ENCODE peak calls at places on chromosome 19, in six cellular contexts. One of them, this sample, is unnamed.

GRCh38 chr19:5947435-5947834 is 30.5 kb downstream of the RANBP3 start:
- DNase-seq in activated B cell treated with CpG ODN at 0.5 μM for 24 hours: no peak
- DNase-seq in thoracic aorta: no peak
- DNase-seq in hypothalamus: peak; percentile 83
- DNase-seq in stimulated activated CD4-positive, alpha-beta T cell treated with anti-CD3 and anti-CD28 coated beads, Interleukin-2, amount 100 ng/mL, for 48 hours: no peak
- DNase-seq in sciatic nerve: peak; percentile 83
- DNase-seq in this sample: peak; percentile 64

GRCh38 chr19:52086481-52086880 is 9.1 kb downstream of the ZNF841 start:
- DNase-seq in activated B cell treated with CpG ODN at 0.5 μM for 24 hours: no peak
- DNase-seq in thoracic aorta: no peak
- DNase-seq in sciatic nerve: no peak
- DNase-seq in hypothalamus: no peak
- DNase-seq in stimulated activated CD4-positive, alpha-beta T cell treated with anti-CD3 and anti-CD28 coated beads, Interleukin-2, amount 100 ng/mL, for 48 hours: no peak
- DNase-seq in this sample: no peak

GRCh38 chr19:18357041-18357440 is 16.6 kb downstream of the PGPEP1 start:
- DNase-seq in thoracic aorta: no peak
- DNase-seq in hypothalamus: no peak
- DNase-seq in activated B cell treated with CpG ODN at 0.5 μM for 24 hours: no peak
- DNase-seq in stimulated activated CD4-positive, alpha-beta T cell treated with anti-CD3 and anti-CD28 coated beads, Interleukin-2, amount 100 ng/mL, for 48 hours: no peak
- DNase-seq in sciatic nerve: no peak
- DNase-seq in this sample: no peak

GRCh38 chr19:31296741-31297390 is 52.4 kb downstream of the TSHZ3 start:
- DNase-seq in hypothalamus: no peak
- DNase-seq in thoracic aorta: no peak
- DNase-seq in stimulated activated CD4-positive, alpha-beta T cell treated with anti-CD3 and anti-CD28 coated beads, Interleukin-2, amount 100 ng/mL, for 48 hours: no peak
- DNase-seq in sciatic nerve: peak; percentile 31
- DNase-seq in activated B cell treated with CpG ODN at 0.5 μM for 24 hours: no peak
- DNase-seq in this sample: no peak

GRCh38 chr19:35296644-35297514 is 4.9 kb downstream of the MAG start:
- DNase-seq in sciatic nerve: no peak
- DNase-seq in stimulated activated CD4-positive, alpha-beta T cell treated with anti-CD3 and anti-CD28 coated beads, Interleukin-2, amount 100 ng/mL, for 48 hours: no peak
- DNase-seq in thoracic aorta: no peak
- DNase-seq in activated B cell treated with CpG ODN at 0.5 μM for 24 hours: no peak
- DNase-seq in hypothalamus: no peak
- DNase-seq in this sample: no peak

GRCh38 chr19:38556521-38557174 is 61.1 kb downstream of the MAP4K1 start:
- DNase-seq in thoracic aorta: no peak
- DNase-seq in stimulated activated CD4-positive, alpha-beta T cell treated with anti-CD3 and anti-CD28 coated beads, Interleukin-2, amount 100 ng/mL, for 48 hours: no peak
- DNase-seq in activated B cell treated with CpG ODN at 0.5 μM for 24 hours: no peak
- DNase-seq in hypothalamus: no peak
- DNase-seq in sciatic nerve: no peak
- DNase-seq in this sample: no peak

GRCh38 chr19:6056801-6057650 is 53.3 kb downstream of the RFX2 start:
- DNase-seq in hypothalamus: peak; percentile 78
- DNase-seq in stimulated activated CD4-positive, alpha-beta T cell treated with anti-CD3 and anti-CD28 coated beads, Interleukin-2, amount 100 ng/mL, for 48 hours: no peak
- DNase-seq in thoracic aorta: peak; percentile 84
- DNase-seq in sciatic nerve: peak; percentile 75
- DNase-seq in activated B cell treated with CpG ODN at 0.5 μM for 24 hours: no peak
- DNase-seq in this sample: peak; percentile 31

GRCh38 chr19:18969953-18970659 is 29.1 kb upstream of the HOMER3 start:
- DNase-seq in stimulated activated CD4-positive, alpha-beta T cell treated with anti-CD3 and anti-CD28 coated beads, Interleukin-2, amount 100 ng/mL, for 48 hours: no peak
- DNase-seq in hypothalamus: no peak
- DNase-seq in activated B cell treated with CpG ODN at 0.5 μM for 24 hours: no peak
- DNase-seq in sciatic nerve: no peak
- DNase-seq in thoracic aorta: no peak
- DNase-seq in this sample: no peak

GRCh38 chr19:31586282-31586681 is 237.0 kb upstream of the TSHZ3 start:
- DNase-seq in sciatic nerve: no peak
- DNase-seq in activated B cell treated with CpG ODN at 0.5 μM for 24 hours: no peak
- DNase-seq in thoracic aorta: no peak
- DNase-seq in hypothalamus: no peak
- DNase-seq in stimulated activated CD4-positive, alpha-beta T cell treated with anti-CD3 and anti-CD28 coated beads, Interleukin-2, amount 100 ng/mL, for 48 hours: no peak
- DNase-seq in this sample: no peak

GRCh38 chr19:33797821-33798633 is 1.4 kb downstream of the KCTD15 start:
- DNase-seq in stimulated activated CD4-positive, alpha-beta T cell treated with anti-CD3 and anti-CD28 coated beads, Interleukin-2, amount 100 ng/mL, for 48 hours: no peak
- DNase-seq in sciatic nerve: no peak
- DNase-seq in thoracic aorta: no peak
- DNase-seq in activated B cell treated with CpG ODN at 0.5 μM for 24 hours: no peak
- DNase-seq in hypothalamus: peak; percentile 14
- DNase-seq in this sample: no peak

GRCh38 chr19:48646192-48646911 is 365 bp upstream of the CA11 start:
- DNase-seq in sciatic nerve: peak; percentile 95
- DNase-seq in stimulated activated CD4-positive, alpha-beta T cell treated with anti-CD3 and anti-CD28 coated beads, Interleukin-2, amount 100 ng/mL, for 48 hours: peak; percentile 86
- DNase-seq in activated B cell treated with CpG ODN at 0.5 μM for 24 hours: peak; percentile 91
- DNase-seq in hypothalamus: peak; percentile 82
- DNase-seq in thoracic aorta: no peak
- DNase-seq in this sample: peak; percentile 87

GRCh38 chr19:48798937-48799336 is 11.9 kb downstream of the BCAT2 start:
- DNase-seq in activated B cell treated with CpG ODN at 0.5 μM for 24 hours: no peak
- DNase-seq in hypothalamus: peak; percentile 59
- DNase-seq in thoracic aorta: no peak
- DNase-seq in sciatic nerve: no peak
- DNase-seq in stimulated activated CD4-positive, alpha-beta T cell treated with anti-CD3 and anti-CD28 coated beads, Interleukin-2, amount 100 ng/mL, for 48 hours: no peak
- DNase-seq in this sample: no peak

This sample was measured in occipital lobe.